ENCODE peak calls at places on chromosomes 4 and X, in seven cellular contexts. N is upper lobe of right lung; W is pancreas; B is body of pancreas; G is CD8-positive, alpha-beta T cell; M is HepG2; C is GM12878. I is an unnamed sample.
A peak's percentile ranks its signal among the peaks of the same experiment; 100 is the strongest.

GRCh38 chrX:135112096-135112729 is 8.1 kb downstream of the ETDB start:
- ATAC-seq in W (peak; percentile 53), G (peak; percentile 58), N (peak; percentile 78), B (peak; percentile 71), M (peak; percentile 66), C (peak; percentile 81), I (no peak)

GRCh38 chr4:151676301-151676700 is 84.5 kb downstream of the GATB start:
- ATAC-seq in M (no peak), W (no peak), B (no peak), N (no peak), C (no peak), G (no peak), I (no peak)

GRCh38 chrX:13257223-13258051 is 62.4 kb downstream of the ATXN3L start:
- ATAC-seq in G (no peak), C (peak; percentile 67), M (no peak), W (no peak), N (no peak), B (no peak), I (no peak)

GRCh38 chrX:51487960-51488267 is 8.5 kb downstream of the NUDT11 start:
- ATAC-seq in B (no peak), N (no peak), G (no peak), W (no peak), M (no peak), C (no peak), I (no peak)

GRCh38 chrX:6203462-6204215 is 25.0 kb downstream of the NLGN4X start:
- ATAC-seq in C (peak; percentile 77), G (no peak), W (no peak), N (no peak), B (no peak), M (no peak), I (no peak)

GRCh38 chr4:153553155-153553819 is 87.1 kb downstream of the TMEM131L start:
- ATAC-seq in G (no peak), C (no peak), W (no peak), B (no peak), M (no peak), N (no peak), I (no peak)

GRCh38 chr4:128590034-128590740 is 219.3 kb upstream of the JADE1 start:
- ATAC-seq in N (no peak), W (peak; percentile 75), B (peak; percentile 76), C (no peak), G (no peak), M (peak; percentile 60), I (no peak)

GRCh38 chr4:184279496-184280082 is 61.9 kb upstream of the ENPP6 start:
- ATAC-seq in W (no peak), N (no peak), G (no peak), C (no peak), M (no peak), B (no peak), I (no peak)

GRCh38 chrX:116111934-116112595 is 58.5 kb upstream of the AGTR2 start:
- ATAC-seq in N (no peak), B (no peak), M (no peak), G (no peak), C (no peak), W (no peak), I (no peak)

GRCh38 chrX:24231780-24232179 is 82.1 kb downstream of the SUPT20HL2 start:
- ATAC-seq in G (no peak), C (no peak), N (no peak), W (no peak), M (no peak), B (no peak), I (no peak)

GRCh38 chr4:100420571-100420970 is 97.3 kb downstream of the EMCN start:
- ATAC-seq in N (no peak), B (no peak), W (no peak), G (no peak), C (no peak), M (no peak), I (no peak)

GRCh38 chrX:47047989-47048388 is 30.3 kb upstream of the RGN start:
- ATAC-seq in B (peak; percentile 52), G (no peak), M (no peak), C (no peak), W (peak; percentile 24), N (no peak), I (no peak)

GRCh38 chrX:133726211-133726630 is 259.2 kb downstream of the GPC3 start:
- ATAC-seq in M (no peak), N (no peak), W (no peak), G (no peak), B (no peak), C (no peak), I (no peak)

GRCh38 chr4:176593943-176594342 is 198.8 kb downstream of the VEGFC start:
- ATAC-seq in B (no peak), G (no peak), M (no peak), C (no peak), N (no peak), W (no peak), I (no peak)

GRCh38 chr4:23202712-23203247 is 510.0 kb downstream of the GBA3 start:
- ATAC-seq in G (no peak), B (peak; percentile 48), C (peak; percentile 43), M (no peak), N (no peak), W (no peak), I (no peak)

GRCh38 chrX:57652705-57653104 is 27.4 kb downstream of the NLRP2B start:
- ATAC-seq in B (no peak), G (no peak), N (no peak), W (no peak), M (no peak), C (no peak), I (no peak)

GRCh38 chr4:27759621-27760020 is 899.0 kb downstream of the STIM2 start:
- ATAC-seq in G (no peak), B (no peak), N (no peak), M (no peak), W (no peak), C (no peak), I (no peak)

GRCh38 chr4:147793973-147794690 is 62.2 kb downstream of the ARHGAP10 start:
- ATAC-seq in C (peak; percentile 65), W (no peak), G (no peak), N (peak; percentile 12), M (peak; percentile 44), B (no peak), I (no peak)

GRCh38 chrX:100924370-100924769 is 4.3 kb downstream of the XKRX start:
- ATAC-seq in G (no peak), W (no peak), B (no peak), N (peak; percentile 79), C (no peak), M (no peak), I (no peak)

GRCh38 chrX:66018585-66019309 is 21.1 kb downstream of the VSIG4 start:
- ATAC-seq in M (no peak), N (peak; percentile 38), G (no peak), B (no peak), C (peak; percentile 13), W (no peak), I (no peak)
- TF ChIP-seq CTCF in M (no peak), N (no peak), G (no peak), B (no peak), C (no peak), W (no peak), I (no peak)

GRCh38 chrX:140123446-140123845 is 158.1 kb upstream of the CXorf66 start:
- ATAC-seq in C (no peak), G (no peak), M (no peak), W (no peak), B (no peak), N (no peak), I (no peak)
- TF ChIP-seq CTCF in C (no peak), G (no peak), M (no peak), W (no peak), B (no peak), N (peak; percentile 21), I (no peak)

DNA sequence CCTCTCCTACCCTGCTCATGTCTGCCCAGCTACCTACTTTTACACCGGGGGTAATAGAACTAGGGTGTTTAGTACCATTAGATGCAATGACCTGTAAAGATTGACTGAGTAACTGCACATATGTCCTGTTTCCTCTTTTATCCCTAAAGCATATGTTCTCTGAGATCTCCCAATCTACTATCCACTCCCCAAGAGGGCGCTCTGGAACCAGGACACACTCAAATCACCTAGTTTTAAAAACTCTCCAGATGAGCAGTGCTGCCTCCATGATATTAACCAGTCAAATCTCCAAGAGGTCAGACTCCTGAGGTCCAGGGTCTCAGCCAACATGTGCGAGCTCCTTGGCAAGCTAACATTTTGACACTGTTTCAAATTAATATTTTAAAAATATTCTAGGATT is 87.0 kb upstream of the TSPAN5 start:
- ATAC-seq in G (no peak), N (no peak), M (peak; percentile 48), C (no peak), W (no peak), B (no peak), I (no peak)
- TF ChIP-seq CTCF in G (no peak), N (no peak), M (peak; percentile 41), C (peak; percentile 9), W (no peak), B (no peak), I (no peak)

DNA sequence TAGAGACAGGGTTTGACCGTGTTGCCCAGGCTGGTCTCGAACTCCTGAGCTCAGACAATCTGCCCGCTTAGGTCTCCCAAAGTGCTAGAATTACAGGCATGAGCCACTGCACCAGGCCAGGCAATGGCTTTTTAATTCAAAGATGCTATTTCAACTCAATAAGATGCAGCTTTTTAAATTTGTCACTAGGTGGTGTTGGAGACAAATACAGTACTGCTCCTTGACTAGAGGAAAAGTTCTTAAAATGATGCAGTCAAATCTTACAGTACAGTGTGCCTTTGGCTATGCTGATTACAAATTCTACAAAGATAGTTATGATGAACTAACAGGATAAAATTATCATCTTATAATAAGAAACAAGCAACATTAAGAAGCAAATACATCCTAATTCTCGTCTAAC is 441.1 kb downstream of the KCNIP4 start:
- ATAC-seq in C (peak; percentile 43), M (peak; percentile 55), N (no peak), G (no peak), W (no peak), B (no peak), I (no peak)
- TF ChIP-seq CTCF in C (peak; percentile 13), M (peak; percentile 27), N (no peak), G (no peak), W (no peak), B (no peak), I (no peak)

GRCh38 chr4:21900211-21900610 is 48.4 kb downstream of the KCNIP4 start:
- ATAC-seq in M (no peak), N (no peak), B (no peak), G (no peak), W (no peak), C (no peak), I (no peak)

GRCh38 chr4:21896767-21897166 is 51.8 kb downstream of the KCNIP4 start:
- ATAC-seq in G (no peak), W (no peak), N (no peak), M (no peak), B (no peak), C (no peak), I (no peak)

GRCh38 chr4:21898101-21898500 is 50.5 kb downstream of the KCNIP4 start:
- ATAC-seq in B (no peak), C (no peak), M (no peak), G (no peak), N (no peak), W (no peak), I (no peak)

GRCh38 chr4:21901281-21901680 is 47.3 kb downstream of the KCNIP4 start:
- ATAC-seq in W (no peak), C (no peak), B (no peak), N (no peak), M (no peak), G (no peak), I (no peak)

DNA sequence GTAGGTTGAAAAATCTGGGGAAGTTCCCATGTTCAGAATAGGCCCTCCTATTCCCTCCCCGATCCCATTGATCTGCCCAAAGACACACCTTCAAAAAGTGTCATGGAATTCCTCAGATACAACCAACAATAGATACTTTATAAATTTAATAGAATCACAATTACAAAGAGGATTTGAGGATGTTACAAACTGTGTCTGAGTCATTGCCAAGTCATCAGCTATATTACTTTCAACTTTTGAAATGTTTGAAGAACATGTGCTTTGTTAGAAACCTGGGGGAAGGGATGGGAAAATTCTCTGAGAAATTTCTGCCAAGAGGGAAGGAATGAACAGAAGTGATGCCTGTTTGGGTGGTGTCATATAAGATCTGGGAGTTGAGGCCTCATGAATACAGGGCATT is 46.7 kb downstream of the KCNIP4 start:
- ATAC-seq in B (no peak), M (no peak), G (no peak), W (no peak), C (no peak), N (no peak), I (no peak)
- TF ChIP-seq CTCF in B (no peak), M (no peak), G (no peak), W (no peak), C (no peak), N (no peak), I (no peak)